ENCODE peak calls at places on chromosomes 5 and 9, in nine cellular contexts. P, J, A, W, U, Y, K, I and M are unnamed samples.
A peak's percentile ranks its signal among the peaks of the same experiment; 100 is the strongest.

GRCh38 chr5:59360130-59360555 is 533.4 kb downstream of the PDE4D start:
- DNase-seq in K (no peak), I (no peak), J (no peak), P (no peak), Y (no peak), A (no peak), U (no peak), W (no peak), M (no peak)

GRCh38 chr5:115389799-115390382 is 93.4 kb upstream of the CCDC112 start:
- DNase-seq in W (no peak), P (peak; percentile 88), Y (peak; percentile 41), J (no peak), U (no peak), A (no peak), I (peak; percentile 63), K (no peak), M (no peak)

GRCh38 chr9:105039180-105039799 is 111.3 kb upstream of the ABCA1 start:
- DNase-seq in A (no peak), J (no peak), K (no peak), P (no peak), Y (no peak), U (no peak), I (no peak), W (no peak), M (no peak)

GRCh38 chr5:72018158-72018803 is 89.0 kb upstream of the MAP1B start:
- DNase-seq in P (peak; percentile 10), I (peak; percentile 72), U (no peak), A (no peak), J (peak; percentile 39), W (peak; percentile 69), Y (peak; percentile 62), K (peak; percentile 57), M (peak; percentile 71)

GRCh38 chr9:4299006-4299795 is 667 bp downstream of the GLIS3 start:
- DNase-seq in A (peak; percentile 67), W (no peak), K (no peak), I (peak; percentile 76), P (no peak), U (peak; percentile 23), J (no peak), Y (peak; percentile 29), M (peak; percentile 30)

GRCh38 chr5:62143268-62144229 is 162.5 kb upstream of the KIF2A start:
- DNase-seq in I (no peak), Y (no peak), P (no peak), W (no peak), J (peak; percentile 13), A (no peak), K (peak; percentile 16), U (no peak), M (no peak)

GRCh38 chr5:122182491-122182921 is 53.2 kb downstream of the ZNF474 start:
- DNase-seq in J (no peak), Y (peak; percentile 27), A (peak; percentile 73), P (no peak), K (no peak), U (no peak), W (no peak), I (no peak), M (peak; percentile 81)

GRCh38 chr5:73218552-73219171 is 45.7 kb downstream of the TMEM174 start:
- DNase-seq in Y (no peak), U (no peak), P (peak; percentile 62), I (no peak), A (no peak), K (peak; percentile 26), W (no peak), J (no peak), M (no peak)

GRCh38 chr9:121604242-121604641 is 47.2 kb upstream of the DAB2IP start:
- DNase-seq in A (no peak), I (no peak), J (peak; percentile 82), P (no peak), U (no peak), W (no peak), K (no peak), Y (peak; percentile 42), M (no peak)

GRCh38 chr9:121610638-121610953 is 40.8 kb upstream of the DAB2IP start:
- DNase-seq in W (no peak), J (no peak), A (no peak), K (no peak), I (no peak), Y (no peak), U (no peak), P (no peak), M (no peak)

GRCh38 chr9:121604654-121605053 is 46.8 kb upstream of the DAB2IP start:
- DNase-seq in U (no peak), W (no peak), Y (no peak), P (no peak), J (no peak), A (no peak), I (no peak), K (no peak), M (no peak)

GRCh38 chr9:121609845-121610637 is 41.4 kb upstream of the DAB2IP start:
- DNase-seq in P (no peak), K (peak; percentile 62), Y (peak; percentile 66), I (no peak), W (no peak), A (no peak), J (peak; percentile 93), U (peak; percentile 74), M (no peak)

DNA sequence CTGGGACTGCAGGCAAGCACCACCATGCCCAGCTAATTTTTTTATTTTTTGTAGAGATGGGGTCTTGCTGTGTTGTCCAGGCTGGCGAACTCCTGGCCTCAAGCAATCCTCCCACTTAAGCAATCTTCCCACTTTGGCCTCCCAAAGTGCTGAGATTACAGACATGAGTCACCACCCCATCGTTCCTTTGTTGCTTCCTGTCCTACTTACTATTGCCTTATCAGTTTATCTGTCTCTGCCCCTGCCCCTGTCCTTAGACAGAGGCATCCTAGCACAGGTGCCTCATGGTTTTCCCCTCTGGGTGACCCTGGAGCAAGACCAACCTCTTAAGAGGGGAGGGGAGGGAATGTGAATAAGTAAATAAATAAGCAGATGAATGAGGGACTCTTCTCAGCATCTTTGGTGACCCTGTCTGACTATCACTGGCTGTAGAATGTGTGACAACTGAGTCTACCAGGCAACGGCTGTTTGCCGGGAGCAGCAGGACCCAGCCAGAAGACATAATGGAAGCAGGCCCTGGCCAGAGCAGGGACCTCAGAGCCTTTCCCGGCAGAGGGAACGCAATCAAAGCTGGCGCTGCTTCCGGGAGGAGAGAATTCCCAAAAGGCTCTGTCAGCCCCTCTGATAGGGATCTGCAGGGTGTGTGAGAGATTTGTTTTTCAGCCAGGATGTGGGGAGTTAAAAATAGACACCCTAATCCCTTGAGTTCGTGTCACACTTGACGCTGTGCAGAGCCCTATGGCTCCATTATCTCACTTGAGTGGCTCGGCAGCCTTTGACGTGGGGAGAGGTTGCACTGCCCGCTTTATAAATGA is 43.8 kb upstream of the DAB2IP start:
- DNase-seq in W (no peak), Y (no peak), U (no peak), K (peak; percentile 24), I (no peak), P (no peak), A (no peak), J (peak; percentile 65), M (no peak)
- TF ChIP-seq POLR2AphosphoS5 in W (no peak), Y (peak; percentile 68), U (no peak), K (no peak), I (no peak), P (peak; percentile 58), A (no peak), J (no peak), M (peak; percentile 85)

DNA sequence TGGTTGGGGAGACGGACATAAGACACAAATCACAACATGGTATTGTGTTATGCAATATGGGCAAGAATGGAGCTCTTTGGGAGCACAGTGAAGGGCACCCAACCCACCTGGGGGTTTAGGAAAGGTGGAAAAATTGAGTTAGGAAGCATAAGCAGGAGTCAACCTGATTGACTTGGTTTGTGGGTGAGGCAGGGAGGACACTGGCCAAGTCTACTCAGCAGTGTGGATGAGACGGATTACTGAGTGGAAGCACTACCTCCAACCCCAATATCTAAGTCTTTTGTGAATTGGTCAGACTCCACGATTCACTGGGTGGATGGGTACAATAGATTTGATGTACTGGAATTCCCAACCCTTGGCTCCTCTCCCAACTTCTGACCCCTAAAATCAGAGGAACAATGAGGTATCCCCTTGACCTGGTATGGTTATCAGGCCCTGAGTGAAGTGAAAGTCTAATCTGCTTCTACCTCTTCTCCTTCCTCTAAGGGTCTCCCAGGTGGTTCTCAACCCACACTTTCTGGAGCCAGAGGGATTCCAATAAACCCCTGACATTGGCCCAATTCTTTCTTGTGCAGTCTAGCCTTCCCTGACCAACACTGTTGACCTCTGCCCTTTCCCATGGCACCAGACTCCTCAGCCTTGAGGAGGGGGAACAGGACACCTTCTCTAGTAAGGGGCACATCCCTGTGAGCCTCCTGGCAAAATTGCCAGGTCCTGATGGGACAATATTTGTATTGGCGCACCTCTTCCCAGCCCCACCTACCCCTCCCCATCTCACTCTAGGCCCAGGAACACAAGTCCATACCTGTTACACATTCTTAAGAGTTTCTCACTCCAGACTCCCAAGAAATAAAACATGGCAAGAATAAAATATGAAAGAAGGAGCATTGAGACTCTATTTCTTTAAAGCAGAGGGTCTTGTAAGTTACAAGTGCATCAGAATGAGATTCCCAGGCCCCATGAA is 5.3 kb downstream of the EGR1 start:
- DNase-seq in J (no peak), A (no peak), I (no peak), W (no peak), U (peak; percentile 41), Y (no peak), P (no peak), K (peak; percentile 87), M (peak; percentile 31)
- TF ChIP-seq POLR2A in J (no peak), A (no peak), I (no peak), W (no peak), U (peak; percentile 33), Y (peak; percentile 64), P (no peak), K (peak; percentile 7), M (peak; percentile 0)

GRCh38 chr9:32500768-32501167 is 25.2 kb downstream of the RIGI start:
- DNase-seq in W (no peak), J (peak; percentile 12), A (no peak), I (no peak), K (no peak), U (no peak), Y (no peak), P (no peak), M (no peak)
- H3K27ac ChIP-seq in W (no peak overlapping the region), J (no peak overlapping the region), A (no peak overlapping the region), I (no peak overlapping the region), K (no peak overlapping the region), U (no peak overlapping the region), Y (no peak overlapping the region), P (no peak overlapping the region), M (no peak overlapping the region)

GRCh38 chr9:34985311-34985899 is 4.1 kb upstream of the DNAJB5 start:
- DNase-seq in P (no peak), J (peak; percentile 57), I (peak; percentile 80), K (peak; percentile 59), U (no peak), Y (peak; percentile 62), A (no peak), W (peak; percentile 35), M (peak; percentile 71)

GRCh38 chr9:34982352-34982751 is 7.2 kb upstream of the DNAJB5 start:
- DNase-seq in U (no peak), I (peak; percentile 79), Y (no peak), A (no peak), J (no peak), W (no peak), P (no peak), K (no peak), M (no peak)

GRCh38 chr9:34986541-34987047 is 3.0 kb upstream of the DNAJB5 start:
- DNase-seq in W (no peak), J (no peak), P (no peak), Y (no peak), K (no peak), A (no peak), U (no peak), I (peak; percentile 80), M (no peak)

GRCh38 chr9:34983209-34983608 is 6.3 kb upstream of the DNAJB5 start:
- DNase-seq in J (no peak), K (no peak), Y (no peak), W (no peak), U (no peak), P (no peak), A (no peak), I (peak; percentile 75), M (no peak)

GRCh38 chr9:34984049-34984448 is 5.5 kb upstream of the DNAJB5 start:
- DNase-seq in I (no peak), K (no peak), W (peak; percentile 27), Y (no peak), P (no peak), J (no peak), U (no peak), A (no peak), M (no peak)
- TF ChIP-seq POLR2AphosphoS5 in I (no peak), K (no peak), W (no peak), Y (no peak), P (no peak), J (no peak), U (no peak), A (no peak), M (no peak)